ENCODE peak calls at places on chromosomes 13 and 19, in four cellular contexts. One of them, this sample, is unnamed.
A peak's percentile ranks its signal among the peaks of the same experiment; 100 is the strongest.

GRCh38 chr19:48698046-48698445 is 2.3 kb downstream of the FUT2 start:
- DNase-seq in HCT116: no peak
- DNase-seq in H1: no peak
- DNase-seq in HepG2: no peak
- DNase-seq in this sample: peak; percentile 54

GRCh38 chr19:4547303-4548237 is 7.7 kb upstream of the LRG1 start:
- DNase-seq in HepG2: no peak
- DNase-seq in H1: no peak
- DNase-seq in HCT116: no peak
- DNase-seq in this sample: peak; percentile 50

GRCh38 chr13:38630780-38631179 is 56.1 kb upstream of the FREM2 start:
- DNase-seq in HepG2: no peak
- DNase-seq in HCT116: no peak
- DNase-seq in H1: no peak
- DNase-seq in this sample: no peak

GRCh38 chr13:79585033-79585432 is 104.1 kb downstream of the NDFIP2 start:
- DNase-seq in HepG2: no peak
- DNase-seq in H1: no peak
- DNase-seq in HCT116: no peak
- DNase-seq in this sample: no peak

GRCh38 chr13:67225252-67226159 is 4.6 kb downstream of the PCDH9 start:
- DNase-seq in H1: no peak
- DNase-seq in HCT116: no peak
- DNase-seq in HepG2: no peak
- DNase-seq in this sample: no peak

GRCh38 chr13:110887955-110888333 is 26.9 kb downstream of the ANKRD10 start:
- DNase-seq in H1: peak; percentile 54
- DNase-seq in HepG2: no peak
- DNase-seq in HCT116: no peak
- DNase-seq in this sample: no peak

GRCh38 chr13:27977476-27978300 is 8.6 kb upstream of the CDX2 start:
- DNase-seq in H1: peak; percentile 72
- DNase-seq in HepG2: no peak
- DNase-seq in HCT116: no peak
- DNase-seq in this sample: no peak

GRCh38 chr13:93511011-93511410 is 284.4 kb downstream of the GPC6 start:
- DNase-seq in HCT116: no peak
- DNase-seq in H1: no peak
- DNase-seq in HepG2: no peak
- DNase-seq in this sample: no peak

DNA sequence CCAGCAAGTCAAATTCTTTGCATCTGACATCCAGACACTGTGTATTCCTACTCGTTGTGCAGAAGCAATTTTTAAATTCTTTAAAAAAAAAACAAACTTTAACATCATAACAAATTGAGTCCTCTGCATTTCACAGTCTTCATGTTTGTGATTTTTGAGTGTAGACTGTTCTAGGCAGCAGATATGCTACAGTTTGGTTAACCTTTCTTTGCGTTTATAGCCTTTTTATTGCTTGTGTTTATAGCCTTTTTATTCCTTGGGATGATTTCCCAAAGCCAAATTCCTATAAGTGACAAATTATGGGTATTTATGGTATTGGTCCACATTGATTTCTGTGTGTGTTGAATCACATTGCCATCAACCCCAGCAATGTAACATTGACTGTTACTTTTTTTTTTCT is 14.9 kb upstream of the RNF113B start:
- DNase-seq in H1: no peak
- DNase-seq in HepG2: no peak
- DNase-seq in HCT116: no peak
- DNase-seq in this sample: no peak
- TF ChIP-seq FOSL1 in H1: no peak
- TF ChIP-seq FOSL1 in HepG2: no peak
- TF ChIP-seq FOSL1 in HCT116: no peak
- TF ChIP-seq FOSL1 in this sample: no peak

DNA sequence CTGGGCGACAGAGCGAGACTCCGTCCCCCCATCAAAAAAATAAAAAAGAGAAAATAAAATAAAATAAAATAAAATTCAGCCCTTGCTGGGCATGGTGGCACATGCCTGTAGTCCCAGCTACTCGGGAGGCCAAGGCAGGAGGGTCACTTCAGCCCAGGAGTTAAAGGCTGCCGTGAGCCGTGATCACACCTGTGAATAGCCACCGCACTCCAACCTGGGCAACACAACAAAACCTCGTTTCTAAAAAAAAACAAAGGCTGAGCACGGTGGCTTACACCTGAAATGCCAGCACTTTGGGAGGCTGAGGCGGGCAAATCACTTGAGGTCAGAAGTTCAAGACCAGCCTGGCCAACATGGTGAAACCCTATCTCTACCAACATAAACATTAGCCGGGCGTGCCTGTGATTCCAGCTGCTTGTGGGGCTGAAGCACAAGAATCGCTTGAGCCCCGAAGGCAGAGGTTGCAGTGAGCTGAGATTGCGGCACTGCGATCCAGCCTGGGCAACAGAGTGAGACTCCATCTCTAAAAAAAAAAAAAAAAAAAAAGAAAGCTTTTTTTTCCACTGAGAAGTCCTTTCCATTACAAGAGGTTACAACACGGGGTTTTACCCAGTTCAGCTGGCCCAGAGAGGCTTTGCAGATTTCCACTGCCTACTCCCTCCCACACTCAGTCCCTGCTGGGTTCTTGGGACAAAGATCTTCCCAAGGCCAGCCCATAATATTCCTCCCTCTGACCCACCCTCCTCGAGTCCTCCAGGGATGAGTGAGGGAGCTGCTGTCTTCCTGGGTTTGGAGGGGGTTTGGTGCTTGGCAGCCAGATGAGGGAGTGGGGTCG is 6.4 kb downstream of the ANGPTL4 start:
- DNase-seq in HCT116: no peak
- DNase-seq in HepG2: no peak
- DNase-seq in H1: no peak
- DNase-seq in this sample: peak; percentile 18
- TF ChIP-seq FOSL1 in HCT116: no peak
- TF ChIP-seq FOSL1 in HepG2: no peak
- TF ChIP-seq FOSL1 in H1: no peak
- TF ChIP-seq FOSL1 in this sample: no peak

DNA sequence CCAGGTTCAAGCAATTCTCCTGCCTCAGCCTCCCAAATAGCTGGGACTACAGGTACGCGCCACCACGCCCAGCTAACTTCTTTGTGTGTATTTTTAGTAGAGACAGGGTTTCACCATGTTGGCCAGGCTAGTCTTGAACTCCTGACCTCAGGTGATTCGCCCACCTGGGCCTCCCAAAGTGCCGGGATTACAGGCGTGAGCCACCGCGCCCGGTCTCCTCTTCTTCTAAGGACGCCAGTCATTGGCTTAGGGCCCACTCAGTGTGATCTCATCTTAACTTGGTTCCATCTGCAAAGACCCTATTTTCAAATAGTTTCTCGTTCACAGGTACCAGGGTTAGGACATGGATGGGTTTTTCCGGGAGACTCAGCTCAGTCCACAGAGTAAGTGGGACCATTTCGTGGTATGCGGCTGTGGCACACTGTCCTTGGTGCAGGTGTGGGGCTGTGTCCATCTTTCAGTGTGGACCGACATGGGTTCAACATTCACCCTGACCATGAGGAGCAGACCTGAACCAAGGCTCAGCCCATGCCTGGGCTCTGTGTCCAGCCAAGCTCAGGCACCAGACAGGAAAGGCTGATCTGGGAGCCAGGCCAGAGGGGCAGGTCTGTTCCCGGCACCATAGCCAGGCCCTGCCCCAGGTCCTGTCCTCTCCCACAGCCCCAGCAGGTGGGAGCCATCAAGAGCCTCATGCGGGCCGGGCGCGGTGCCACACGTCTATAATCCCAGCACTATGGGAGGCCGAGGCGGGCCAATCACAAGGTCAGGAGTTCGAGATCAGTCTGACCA is 2.8 kb upstream of the MKNK2 start:
- DNase-seq in HepG2: no peak
- DNase-seq in H1: no peak
- DNase-seq in HCT116: no peak
- DNase-seq in this sample: no peak
- TF ChIP-seq FOSL1 in HepG2: no peak
- TF ChIP-seq FOSL1 in H1: no peak
- TF ChIP-seq FOSL1 in HCT116: no peak
- TF ChIP-seq FOSL1 in this sample: no peak

GRCh38 chr19:1653300-1653628 is 849 bp upstream of the TCF3 start:
- DNase-seq in H1: no peak
- DNase-seq in HCT116: no peak
- DNase-seq in HepG2: no peak
- DNase-seq in this sample: no peak

GRCh38 chr19:1652471-1653299 is at the start of gene TCF3:
- DNase-seq in HepG2: peak; percentile 96
- DNase-seq in H1: peak; percentile 98
- DNase-seq in HCT116: peak; percentile 99
- DNase-seq in this sample: peak; percentile 98

GRCh38 chr19:1651061-1651547 is 1.3 kb downstream of the TCF3 start:
- DNase-seq in H1: peak; percentile 76
- DNase-seq in HepG2: no peak
- DNase-seq in HCT116: no peak
- DNase-seq in this sample: no peak

GRCh38 chr19:1650627-1651009 is 1.8 kb downstream of the TCF3 start:
- DNase-seq in HepG2: no peak
- DNase-seq in HCT116: no peak
- DNase-seq in H1: no peak
- DNase-seq in this sample: no peak

GRCh38 chr19:1651548-1652394 is 644 bp downstream of the TCF3 start:
- DNase-seq in H1: no peak
- DNase-seq in HCT116: no peak
- DNase-seq in HepG2: no peak
- DNase-seq in this sample: peak; percentile 61
- TF ChIP-seq FOSL1 in H1: no peak
- TF ChIP-seq FOSL1 in HCT116: no peak
- TF ChIP-seq FOSL1 in HepG2: no peak
- TF ChIP-seq FOSL1 in this sample: no peak

DNA sequence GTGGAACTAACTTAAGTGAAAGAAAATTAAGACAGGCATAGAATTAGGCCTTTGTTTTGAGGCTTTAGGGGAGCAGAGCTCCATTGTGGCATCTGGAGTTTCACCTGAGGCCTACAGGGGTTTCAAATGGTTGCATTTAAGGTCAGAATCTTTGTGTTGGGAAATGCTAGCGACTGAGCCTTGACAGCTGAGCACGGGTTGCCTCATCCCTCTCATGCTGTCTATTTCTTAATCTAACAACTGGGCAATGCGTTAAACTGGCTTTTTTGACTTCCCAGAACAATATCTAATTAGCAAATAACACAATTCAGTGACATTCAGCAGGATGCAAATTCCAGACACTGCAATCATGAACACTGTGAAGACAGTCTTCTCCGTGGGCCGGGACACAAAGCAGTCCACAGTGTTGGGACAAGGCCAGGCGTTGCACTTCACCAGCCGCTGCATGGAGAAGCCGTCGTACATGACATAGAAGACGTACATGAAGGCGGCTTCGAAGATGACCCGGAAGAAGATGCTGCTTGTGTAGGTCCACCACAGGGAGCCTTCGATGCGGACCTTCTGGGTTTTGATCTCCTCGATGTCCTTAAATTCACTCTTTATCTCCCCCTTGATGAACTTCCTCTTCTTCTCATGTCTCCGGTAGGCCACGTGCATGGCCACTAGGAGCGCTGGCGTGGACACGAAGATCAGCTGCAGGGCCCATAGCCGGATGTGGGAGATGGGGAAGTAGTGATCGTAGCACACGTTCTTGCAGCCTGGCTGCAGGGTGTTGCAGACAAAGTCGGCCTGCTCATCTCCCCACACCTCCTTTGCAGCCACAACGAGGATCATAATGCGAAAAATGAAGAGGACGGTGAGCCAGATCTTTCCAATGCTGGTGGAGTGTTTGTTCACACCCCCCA is 3.8 kb downstream of the GJB2 start:
- DNase-seq in HepG2: no peak
- DNase-seq in H1: peak; percentile 56
- DNase-seq in HCT116: no peak
- DNase-seq in this sample: peak; percentile 15
- TF ChIP-seq FOSL1 in HepG2: no peak
- TF ChIP-seq FOSL1 in H1: no peak
- TF ChIP-seq FOSL1 in HCT116: no peak
- TF ChIP-seq FOSL1 in this sample: no peak

GRCh38 chr19:46713781-46714522 is 3.0 kb downstream of the PRKD2 start:
- DNase-seq in HepG2: peak; percentile 75
- DNase-seq in HCT116: peak; percentile 70
- DNase-seq in H1: peak; percentile 89
- DNase-seq in this sample: peak; percentile 90

GRCh38 chr19:46714523-46715106 is 2.3 kb downstream of the PRKD2 start:
- DNase-seq in H1: peak; percentile 56
- DNase-seq in HepG2: no peak
- DNase-seq in HCT116: no peak
- DNase-seq in this sample: no peak

GRCh38 chr19:46716013-46716671 is 772 bp downstream of the PRKD2 start:
- DNase-seq in H1: peak; percentile 77
- DNase-seq in HepG2: no peak
- DNase-seq in HCT116: no peak
- DNase-seq in this sample: peak; percentile 60

GRCh38 chr19:46715620-46716012 is 1.3 kb downstream of the PRKD2 start:
- DNase-seq in HepG2: no peak
- DNase-seq in H1: no peak
- DNase-seq in HCT116: no peak
- DNase-seq in this sample: no peak

GRCh38 chr19:46710687-46711086 is 6.2 kb downstream of the PRKD2 start:
- DNase-seq in H1: peak; percentile 78
- DNase-seq in HCT116: no peak
- DNase-seq in HepG2: no peak
- DNase-seq in this sample: peak; percentile 68
- TF ChIP-seq FOSL1 in H1: no peak
- TF ChIP-seq FOSL1 in HCT116: no peak
- TF ChIP-seq FOSL1 in HepG2: no peak
- TF ChIP-seq FOSL1 in this sample: no peak

DNA sequence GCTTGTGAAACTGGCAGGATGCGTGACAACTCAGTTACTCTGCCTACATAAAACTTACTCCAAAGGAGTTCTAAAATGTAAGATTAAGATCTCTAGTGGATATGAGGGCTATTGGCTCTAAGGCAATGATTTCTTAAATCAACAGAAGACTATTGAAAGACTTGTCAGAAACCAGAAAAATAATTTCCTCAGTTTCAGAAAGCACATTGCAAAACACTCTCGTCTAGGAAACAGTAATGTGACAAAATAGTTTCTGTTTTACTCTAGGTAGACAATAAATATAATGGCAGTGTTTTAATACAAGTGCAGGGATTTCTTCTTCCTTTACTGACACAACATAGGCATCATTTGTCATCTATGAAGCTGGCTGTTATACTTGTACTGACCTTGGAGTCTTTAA is 230.1 kb downstream of the KCTD12 start:
- DNase-seq in HepG2: no peak
- DNase-seq in H1: no peak
- DNase-seq in HCT116: no peak
- DNase-seq in this sample: no peak
- TF ChIP-seq FOSL1 in HepG2: no peak
- TF ChIP-seq FOSL1 in H1: no peak
- TF ChIP-seq FOSL1 in HCT116: no peak
- TF ChIP-seq FOSL1 in this sample: no peak

This sample was measured in K562.